ENCODE peak calls at places on chromosome 11, in four cellular contexts. B, H, Z and C are unnamed samples.

GRCh38 chr11:132802932-132803331 is 729.4 kb downstream of the OPCML start:
- DNase-seq in B (no peak), H (no peak), Z (no peak), C (no peak)

GRCh38 chr11:118845369-118845768 is 38.3 kb upstream of the CXCR5 start:
- DNase-seq in B (peak; percentile 61), H (peak; percentile 63), Z (no peak), C (no peak)

GRCh38 chr11:107549253-107549953 is 16.1 kb downstream of the ALKBH8 start:
- DNase-seq in B (peak; percentile 62), H (peak; percentile 61), Z (peak; percentile 64), C (peak; percentile 24)

GRCh38 chr11:28673687-28674431 is 565.7 kb downstream of the METTL15 start:
- DNase-seq in B (no peak), H (peak; percentile 78), Z (peak; percentile 6), C (no peak)

GRCh38 chr11:118434123-118434552 is 2.2 kb upstream of the KMT2A start:
- DNase-seq in B (no peak), H (peak; percentile 59), Z (peak; percentile 17), C (peak; percentile 67)

GRCh38 chr11:64854534-64855502 is 10.4 kb upstream of the CDC42BPG start:
- DNase-seq in B (no peak), H (peak; percentile 97), Z (no peak), C (no peak)

GRCh38 chr11:70725272-70725671 is 326.9 kb downstream of the CTTN start:
- DNase-seq in B (no peak), H (no peak), Z (no peak), C (no peak)

GRCh38 chr11:47437746-47438418 is 11.1 kb downstream of the RAPSN start:
- DNase-seq in B (no peak), H (no peak), Z (no peak), C (no peak)

DNA sequence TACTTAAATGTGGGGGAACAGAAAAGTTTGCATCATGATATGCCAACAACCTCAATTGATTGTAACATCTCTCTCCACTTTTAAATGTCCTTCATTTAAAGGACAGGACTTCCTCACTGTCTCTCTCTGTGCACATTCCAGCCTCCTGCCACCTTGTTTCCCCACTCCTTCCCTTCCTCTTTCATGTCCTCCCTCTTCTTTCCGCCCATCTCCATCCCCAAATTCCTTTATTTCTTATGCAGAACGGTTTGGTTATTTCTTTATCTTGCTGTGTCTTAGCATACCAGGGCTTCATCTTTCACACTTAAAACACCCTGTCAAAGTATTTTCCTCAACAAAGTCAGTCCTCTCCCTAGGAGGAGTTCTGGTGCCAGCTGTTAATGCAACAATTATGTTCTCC is 293.8 kb downstream of the NXPE2 start:
- DNase-seq in B (no peak), H (no peak), Z (peak; percentile 67), C (no peak)
- H3K4me3 ChIP-seq in B (no peak overlapping the region), H (no peak overlapping the region), Z (no peak overlapping the region), C (no peak overlapping the region)

GRCh38 chr11:62013266-62014157 is 46.1 kb upstream of the FTH1 start:
- DNase-seq in B (no peak), H (peak; percentile 76), Z (no peak), C (no peak)
- TF ChIP-seq EZH2phosphoT487 in B (no peak), H (no peak), Z (no peak), C (no peak)

DNA sequence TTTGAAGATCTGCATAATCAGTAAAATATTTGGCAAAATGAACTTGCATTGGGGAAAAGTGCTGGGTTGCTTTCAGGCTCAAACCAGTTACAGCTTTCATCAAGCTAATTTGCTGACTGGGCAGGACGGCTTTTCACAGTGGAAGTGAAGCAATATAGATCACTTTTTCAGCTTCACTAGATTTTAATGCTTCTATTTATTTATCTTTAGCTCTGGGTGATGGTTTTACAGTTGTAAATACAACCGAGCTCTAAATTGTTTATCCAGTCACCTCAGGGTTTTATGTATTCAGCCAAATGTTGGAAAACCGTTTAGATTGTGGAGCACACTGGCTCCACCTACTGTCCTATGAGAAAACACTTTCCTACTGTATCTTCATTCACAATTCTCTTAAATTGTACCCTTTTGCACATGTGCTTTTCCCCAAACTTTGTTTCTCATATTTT is 58.2 kb downstream of the ACER3 start:
- DNase-seq in B (peak; percentile 67), H (peak; percentile 84), Z (peak; percentile 73), C (peak; percentile 45)
- H3K4me3 ChIP-seq in B (no peak overlapping the region), H (peak overlapping the region; percentile 58), Z (no peak overlapping the region), C (peak overlapping the region; percentile 10)

DNA sequence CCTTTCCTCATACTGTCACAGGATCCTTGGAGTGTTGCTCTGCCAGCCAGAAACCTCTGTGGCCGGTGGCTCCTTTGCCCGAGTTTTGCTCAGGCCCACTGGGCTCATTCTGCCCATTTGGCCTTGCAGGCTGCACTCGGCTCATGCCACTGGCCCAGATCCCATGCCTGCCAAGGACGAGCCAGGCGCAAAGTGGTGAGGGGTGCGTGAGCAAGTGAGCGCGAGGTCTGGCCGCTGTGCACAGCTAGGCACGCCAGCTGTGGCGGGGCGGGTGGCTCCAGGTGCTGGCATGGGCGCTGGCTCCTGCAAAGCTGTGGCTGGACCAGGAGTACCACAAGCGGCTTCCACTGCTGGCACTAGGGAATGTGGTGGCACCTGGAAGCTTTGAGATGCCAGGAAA is 2.8 kb upstream of the RNF141 start:
- DNase-seq in B (no peak), H (no peak), Z (no peak), C (no peak)
- TF ChIP-seq EZH2phosphoT487 in B (no peak), H (no peak), Z (no peak), C (no peak)

DNA sequence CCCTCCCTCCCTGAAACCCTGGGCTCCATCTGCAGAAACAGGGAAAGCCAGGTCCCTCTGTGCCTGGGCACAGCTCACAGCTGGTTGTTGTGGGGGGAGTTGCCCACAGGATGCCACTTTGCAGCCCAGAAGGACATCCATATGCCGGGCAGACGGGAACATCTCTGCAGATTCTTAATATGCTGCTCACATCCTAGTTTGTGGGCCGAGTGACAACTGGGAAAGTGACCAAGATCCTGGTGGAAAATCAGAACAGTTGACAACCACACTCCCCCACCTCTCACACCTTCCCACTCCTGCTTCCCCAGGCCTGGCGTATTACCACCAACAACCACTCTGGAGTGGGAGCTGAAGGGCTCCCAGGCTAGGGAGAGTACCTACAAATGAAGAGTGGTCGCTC is 7.3 kb upstream of the SCGB1A1 start:
- DNase-seq in B (no peak), H (no peak), Z (no peak), C (no peak)
- H3K4me3 ChIP-seq in B (no peak overlapping the region), H (no peak overlapping the region), Z (no peak overlapping the region), C (no peak overlapping the region)

GRCh38 chr11:102914238-102915043 is 39.7 kb upstream of the MMP12 start:
- DNase-seq in B (peak; percentile 18), H (peak; percentile 71), Z (peak; percentile 81), C (peak; percentile 11)
- TF ChIP-seq EZH2phosphoT487 in B (no peak), H (no peak), Z (no peak), C (no peak)